ENCODE peak calls at places on chromosomes 1 and 21, in five cellular contexts. R is testis, T is cardiac muscle cell, P is suprapubic skin, G is HCT116. V is an unnamed sample. For H3K36me3 and H3K4me1, the result is how much of the 10 kb centered on the place peaks cover.

GRCh38 chr1:23444104-23444533 is 19.6 kb upstream of the TCEA3 start:
- DNase-seq in P (peak), G (no peak), R (peak), T (no peak), V (no peak)

GRCh38 chr1:147654511-147654910 is 15.8 kb downstream of the ACP6 start:
- DNase-seq in T (no peak), G (no peak), P (no peak), R (no peak), V (no peak)

GRCh38 chr1:169236143-169236542 is 129.7 kb downstream of the ATP1B1 start:
- DNase-seq in R (peak), G (no peak), P (no peak), T (no peak), V (no peak)

GRCh38 chr1:224592636-224593579 is 23.2 kb upstream of the CNIH3 start:
- DNase-seq in R (no peak), P (no peak), G (no peak), T (no peak), V (peak)

GRCh38 chr1:187310038-187310437 is 481.3 kb downstream of the PLA2G4A start:
- DNase-seq in G (no peak), P (no peak), T (no peak), R (no peak), V (no peak)

GRCh38 chr1:229407206-229408026 is 26.5 kb downstream of the ACTA1 start:
- DNase-seq in P (no peak), T (no peak), R (no peak), G (no peak), V (no peak)

GRCh38 chr1:205319081-205320018 is 2.2 kb downstream of the NUAK2 start:
- DNase-seq in R (peak), P (no peak), G (no peak), T (no peak), V (no peak)

GRCh38 chr21:39451332-39452206 is at the start of gene SH3BGR:
- DNase-seq in G (no peak), P (no peak), T (peak), R (peak), V (peak)

GRCh38 chr1:226798427-226799411 is 59.6 kb upstream of the ITPKB start:
- DNase-seq in G (no peak), R (no peak), P (no peak), T (no peak), V (no peak)

GRCh38 chr1:212606734-212607205 is 1.8 kb upstream of the ATF3 start:
- DNase-seq in G (no peak), P (peak), T (no peak), R (peak), V (no peak)

GRCh38 chr1:12529640-12530174 is 88.3 kb downstream of the DHRS3 start:
- DNase-seq in T (no peak), P (no peak), G (no peak), R (no peak), V (no peak)

GRCh38 chr21:14900058-14900457 is 164.7 kb downstream of the NRIP1 start:
- DNase-seq in P (no peak), G (no peak), R (no peak), T (no peak), V (no peak)

GRCh38 chr1:182205378-182206022 is 144.0 kb upstream of the ZNF648 start:
- DNase-seq in T (no peak), P (no peak), R (no peak), G (no peak), V (no peak)

GRCh38 chr1:38022810-38023209 is 10.3 kb downstream of the UTP11 start:
- DNase-seq in G (no peak), R (no peak), P (no peak), T (no peak), V (no peak)
- H3K36me3 ChIP-seq in G (half or more), R (under half), P (half or more), T (half or more), V (under half)

GRCh38 chr1:76013209-76013581 is 61.4 kb upstream of the ST6GALNAC3 start:
- DNase-seq in P (no peak), R (no peak), T (no peak), G (no peak), V (no peak)

GRCh38 chr1:76015478-76016103 is 59.0 kb upstream of the ST6GALNAC3 start:
- DNase-seq in R (no peak), P (no peak), G (no peak), T (no peak), V (no peak)

GRCh38 chr1:76021816-76022215 is 52.7 kb upstream of the ST6GALNAC3 start:
- DNase-seq in T (no peak), P (no peak), G (no peak), R (no peak), V (no peak)

GRCh38 chr1:76012341-76013208 is 62.0 kb upstream of the ST6GALNAC3 start:
- DNase-seq in P (no peak), G (no peak), R (no peak), T (no peak), V (no peak)

DNA sequence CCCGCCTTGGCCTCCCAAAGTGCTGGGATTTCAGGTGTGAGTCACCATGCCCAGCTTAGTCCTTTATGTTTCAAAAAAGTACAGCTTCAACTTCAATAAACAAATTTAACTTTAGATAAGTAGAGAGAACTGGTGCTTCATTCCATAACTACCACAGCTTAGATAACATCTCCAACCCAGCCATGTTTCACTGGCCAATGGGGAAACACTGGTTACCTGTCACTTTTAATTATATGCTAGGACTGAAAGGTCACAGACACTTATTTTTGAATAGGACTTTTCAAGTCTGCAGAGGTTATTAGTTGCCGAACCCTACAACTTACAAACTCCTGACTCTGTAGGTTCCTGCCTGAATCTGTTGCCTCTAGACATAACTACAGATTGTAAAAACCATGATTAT is 56.5 kb upstream of the ST6GALNAC3 start:
- DNase-seq in R (no peak), G (no peak), T (no peak), P (no peak), V (peak)
- TF ChIP-seq CTCF in R (no peak), G (no peak), T (no peak), P (no peak), V (no peak)

DNA sequence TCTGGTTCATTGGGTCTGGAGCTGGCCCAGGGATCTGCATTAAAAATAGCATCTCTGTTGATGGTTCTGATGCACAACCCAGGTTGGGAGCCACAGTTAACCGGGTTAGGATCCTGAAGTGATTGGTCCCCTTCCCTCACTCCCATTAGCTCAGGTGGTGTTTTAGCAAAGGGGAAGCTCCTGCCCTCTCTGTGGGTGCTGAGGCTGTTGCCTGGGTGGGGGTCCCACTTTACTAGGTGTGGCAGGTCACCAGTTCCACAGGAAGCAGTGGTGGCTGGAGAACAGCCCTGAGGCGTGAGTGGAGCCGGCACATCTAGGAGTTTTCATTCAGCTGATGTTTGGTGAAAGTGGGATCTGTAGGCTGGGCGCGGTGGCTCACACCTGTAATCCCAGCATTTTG is 86.5 kb downstream of the MAN1C1 start:
- DNase-seq in G (no peak), R (no peak), P (peak), T (no peak), V (no peak)
- H3K4me1 ChIP-seq in G (under half), R (under half), P (half or more), T (half or more), V (under half)

GRCh38 chr1:113103048-113103447 is 30.1 kb downstream of the LRIG2 start:
- DNase-seq in G (peak), T (no peak), R (no peak), P (no peak), V (no peak)
- H3K36me3 ChIP-seq in G (under half), T (half or more), R (under half), P (half or more), V (half or more)

GRCh38 chr1:92784051-92784638 is 763 bp downstream of the EVI5 start:
- DNase-seq in R (peak), T (peak), P (no peak), G (no peak), V (peak)

GRCh38 chr1:92786298-92786901 is 1.5 kb upstream of the EVI5 start:
- DNase-seq in T (no peak), R (no peak), G (no peak), P (no peak), V (no peak)

GRCh38 chr1:92790081-92790480 is 5.2 kb upstream of the EVI5 start:
- DNase-seq in T (no peak), G (no peak), R (no peak), P (no peak), V (no peak)

GRCh38 chr1:92790867-92791266 is 6.0 kb upstream of the EVI5 start:
- DNase-seq in R (no peak), G (no peak), T (no peak), P (no peak), V (no peak)

DNA sequence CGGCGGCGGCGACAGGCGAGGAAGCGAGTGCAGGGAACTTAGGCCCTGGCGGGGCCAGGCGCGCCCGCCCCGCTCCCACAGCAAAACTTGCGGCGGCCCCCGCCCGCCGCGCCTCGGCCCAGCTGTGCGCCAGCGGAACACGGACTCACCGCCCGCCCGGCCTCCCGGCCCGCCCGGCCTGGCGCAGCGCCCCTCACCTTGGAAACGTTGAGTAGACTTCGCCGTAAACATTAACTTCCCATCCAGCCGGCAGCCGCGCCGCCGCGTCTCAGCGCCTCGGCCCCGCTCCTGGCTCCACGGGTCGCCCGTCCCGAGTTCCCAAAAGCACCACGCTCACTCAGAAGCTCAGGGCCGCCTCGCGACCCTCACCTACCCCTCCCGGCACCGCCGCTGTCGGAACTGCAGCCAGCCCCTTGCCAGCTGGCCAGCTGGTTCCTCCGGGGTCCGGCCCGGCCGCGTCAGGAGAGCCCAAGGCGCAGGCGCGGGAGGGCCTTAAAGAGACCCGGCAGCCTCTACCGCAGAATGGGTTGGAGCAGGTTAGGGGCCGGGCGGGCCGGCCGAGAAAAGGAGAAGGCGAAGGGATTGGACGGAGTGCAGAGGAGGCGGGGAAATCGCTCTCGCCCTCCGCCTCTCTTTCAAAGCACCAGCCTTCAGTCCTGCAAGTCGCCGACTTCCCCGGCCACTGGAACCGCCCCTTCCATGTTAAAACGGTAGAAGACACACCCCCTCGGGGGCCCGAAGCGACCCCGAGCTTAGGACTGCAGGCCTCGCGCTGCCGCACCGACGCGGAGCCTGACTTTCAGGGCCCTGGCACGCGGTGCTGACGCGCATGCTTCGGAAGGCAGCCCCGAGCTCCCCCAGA is at the start of gene EVI5:
- DNase-seq in R (peak), T (peak), G (peak), P (peak), V (peak)
- TF ChIP-seq CTCF in R (peak), T (peak), G (peak), P (no peak), V (no peak)

DNA sequence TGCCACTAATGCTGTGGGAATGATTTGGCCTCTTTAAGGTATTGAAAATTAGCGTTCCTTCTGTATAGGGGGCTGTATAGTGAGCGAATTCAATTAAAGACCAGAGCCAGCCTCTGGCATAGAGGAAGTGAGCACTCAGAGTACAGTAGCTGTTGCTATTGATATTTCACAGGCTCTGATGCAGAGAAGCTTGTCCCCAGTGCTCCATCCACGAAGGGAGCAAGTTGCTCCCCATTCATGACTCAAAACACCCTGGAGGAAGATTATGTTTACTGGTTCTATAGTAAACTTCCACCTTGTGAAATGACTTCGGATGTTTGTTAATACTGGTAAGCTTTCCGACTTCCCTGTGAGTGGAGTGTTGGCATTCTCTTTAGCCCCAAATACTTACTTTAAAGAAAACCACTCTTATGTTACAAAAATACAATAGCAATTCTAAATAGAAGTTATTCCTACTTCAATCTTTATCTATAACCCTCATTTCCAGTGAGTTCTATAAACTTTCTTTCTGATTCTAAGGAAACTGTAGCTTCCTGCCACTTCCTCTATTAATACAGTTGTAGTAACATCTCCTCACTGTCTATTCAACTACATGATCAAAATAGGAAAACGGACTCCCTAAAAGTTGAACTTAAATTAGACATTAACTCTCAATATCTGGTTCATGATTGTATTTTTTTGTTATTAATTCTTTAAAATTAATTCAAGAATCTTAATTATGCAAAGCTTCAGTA is 46.5 kb downstream of the ZNF281 start:
- DNase-seq in T (no peak), R (no peak), G (no peak), P (no peak), V (no peak)
- H3K4me1 ChIP-seq in T (under half), R (under half), G (under half), P (under half), V (under half)

DNA sequence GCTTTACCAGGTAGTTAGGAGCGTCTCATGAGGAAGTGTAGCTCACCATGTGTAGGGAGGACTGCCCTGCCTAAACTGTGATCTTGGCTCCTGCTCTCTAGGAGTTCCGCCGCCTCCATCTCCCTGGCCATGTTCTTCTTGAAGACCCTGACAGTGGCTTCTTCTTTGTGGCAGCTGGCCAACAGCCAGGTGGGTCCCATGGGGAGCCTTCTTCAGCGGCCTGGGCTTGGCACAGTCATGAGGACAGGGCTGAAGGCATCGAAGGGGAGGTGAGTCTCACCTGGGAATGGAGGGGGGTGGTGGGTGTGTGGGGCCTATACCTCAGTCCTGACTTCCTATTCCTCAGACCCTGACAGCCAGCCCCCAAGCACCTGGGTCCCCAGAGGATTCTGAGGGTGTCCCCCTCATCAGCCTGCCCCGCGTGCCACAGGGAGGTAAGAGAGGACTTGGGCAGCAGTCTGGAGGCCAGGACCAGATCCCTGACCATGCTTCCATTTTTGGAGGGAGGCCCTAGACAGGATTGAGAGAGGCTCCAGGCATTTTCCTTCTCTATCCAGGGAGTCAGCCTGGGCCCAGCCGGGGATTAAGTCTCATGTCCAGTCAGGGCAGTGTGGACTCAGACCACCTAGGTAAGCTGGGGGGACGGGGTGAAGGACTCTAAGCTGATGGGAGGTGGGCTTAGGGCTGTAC is 21.4 kb downstream of the HYI start:
- DNase-seq in G (no peak), P (peak), R (no peak), T (no peak), V (no peak)
- H3K36me3 ChIP-seq in G (under half), P (half or more), R (under half), T (under half), V (under half)

DNA sequence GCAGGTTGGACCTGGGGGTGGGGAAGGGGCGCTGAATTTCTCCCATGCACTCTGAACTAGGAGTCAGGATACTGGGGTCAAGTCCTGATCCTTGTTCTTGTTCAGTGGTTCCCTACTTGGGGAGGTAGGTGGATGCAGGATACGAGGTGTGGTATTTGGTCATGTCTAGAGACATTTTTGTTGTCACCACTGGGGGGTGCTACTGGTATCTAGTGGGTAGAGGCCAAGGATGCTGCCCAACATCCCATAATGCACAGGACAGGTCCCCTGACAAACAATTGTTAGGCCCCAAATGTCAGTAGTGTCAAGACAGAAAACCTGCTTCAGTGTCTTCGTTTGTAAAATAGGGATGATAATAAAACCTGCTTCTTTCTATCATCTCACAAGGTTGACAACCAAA is 259.0 kb upstream of the FOXD3 start:
- DNase-seq in T (no peak), R (no peak), P (no peak), G (no peak), V (no peak)
- TF ChIP-seq CTCF in T (no peak), R (no peak), P (no peak), G (peak), V (no peak)

GRCh38 chr21:33208534-33208933 is 21.2 kb upstream of the IFNAR2 start:
- DNase-seq in T (no peak), G (no peak), R (no peak), P (no peak), V (no peak)
- H3K4me1 ChIP-seq in T (under half), G (under half), R (under half), P (under half), V (under half)

V was measured in BE2C.